ENCODE peak calls at places on chromosomes 12 and 14, in five cellular contexts. T is stimulated activated CD4-positive, alpha-beta T cell treated with anti-CD3 and anti-CD28 coated beads, Interleukin-4, amount 100 ng/mL, for 24 hours; S is T-helper 1 cell; P is cardiac muscle cell; H is head of caudate nucleus. X is an unnamed sample.
A peak's percentile ranks its signal among the peaks of the same experiment; 100 is the strongest.

GRCh38 chr12:118645219-118645618 is 268.9 kb downstream of the SUDS3 start:
- DNase-seq in T (no peak), S (no peak), P (peak; percentile 91), H (no peak), X (no peak)

GRCh38 chr12:5022465-5023061 is 21.1 kb upstream of the KCNA5 start:
- DNase-seq in T (peak; percentile 15), S (no peak), P (peak; percentile 69), H (peak; percentile 34), X (no peak)

GRCh38 chr12:52285172-52285745 is 6.1 kb downstream of the KRT81 start:
- DNase-seq in T (no peak), S (no peak), P (no peak), H (no peak), X (no peak)

GRCh38 chr14:34711808-34712712 is 2.3 kb downstream of the CFL2 start:
- DNase-seq in T (no peak), S (no peak), P (no peak), H (no peak), X (no peak)

GRCh38 chr12:124617615-124618014 is 50.2 kb upstream of the NCOR2 start:
- DNase-seq in T (no peak), S (no peak), P (no peak), H (no peak), X (peak; percentile 59)

GRCh38 chr12:23816394-23816851 is 133.0 kb downstream of the SOX5 start:
- DNase-seq in T (no peak), S (no peak), P (no peak), H (no peak), X (no peak)

GRCh38 chr12:132415456-132416120 is 74.4 kb upstream of the FBRSL1 start:
- DNase-seq in T (no peak), S (no peak), P (no peak), H (no peak), X (no peak)

GRCh38 chr12:75655233-75655879 is 143.9 kb upstream of the KRR1 start:
- DNase-seq in T (no peak), S (no peak), P (no peak), H (no peak), X (no peak)

GRCh38 chr14:26598081-26598671 is 343 bp upstream of the NOVA1 start:
- DNase-seq in T (no peak), S (no peak), P (peak; percentile 96), H (peak; percentile 96), X (peak; percentile 88)

GRCh38 chr14:95204705-95205104 is 47.4 kb upstream of the DICER1 start:
- DNase-seq in T (no peak), S (no peak), P (no peak), H (no peak), X (no peak)

X was measured in psoas muscle.